ENCODE peak calls at places on chromosomes 13 and 19, in five cellular contexts. One of them, this sample, is unnamed.

GRCh38 chr13:48570225-48570828 is 37.4 kb upstream of the RCBTB2 start:
- DNase-seq in K562: no peak
- DNase-seq in HepG2: no peak
- DNase-seq in GM12878: no peak
- DNase-seq in IMR-90: no peak
- DNase-seq in this sample: no peak

GRCh38 chr19:38742296-38742695 is 2.0 kb downstream of the CAPN12 start:
- DNase-seq in K562: no peak
- DNase-seq in HepG2: no peak
- DNase-seq in GM12878: no peak
- DNase-seq in IMR-90: no peak
- DNase-seq in this sample: no peak

GRCh38 chr19:40381321-40381720 is 8.7 kb downstream of the HIPK4 start:
- DNase-seq in K562: no peak
- DNase-seq in HepG2: no peak
- DNase-seq in GM12878: no peak
- DNase-seq in IMR-90: no peak
- DNase-seq in this sample: peak; percentile 33

GRCh38 chr13:97502192-97502591 is 68.2 kb downstream of the RAP2A start:
- DNase-seq in K562: no peak
- DNase-seq in HepG2: no peak
- DNase-seq in GM12878: no peak
- DNase-seq in IMR-90: peak; percentile 11
- DNase-seq in this sample: no peak

GRCh38 chr19:4861147-4861546 is 6.3 kb downstream of the PLIN3 start:
- DNase-seq in K562: peak; percentile 13
- DNase-seq in HepG2: no peak
- DNase-seq in GM12878: no peak
- DNase-seq in IMR-90: no peak
- DNase-seq in this sample: no peak

GRCh38 chr13:48746816-48747215 is 93.1 kb downstream of the CYSLTR2 start:
- DNase-seq in K562: no peak
- DNase-seq in HepG2: no peak
- DNase-seq in GM12878: no peak
- DNase-seq in IMR-90: no peak
- DNase-seq in this sample: no peak

GRCh38 chr19:2627855-2628254 is 74.6 kb downstream of the GNG7 start:
- DNase-seq in K562: no peak
- DNase-seq in HepG2: no peak
- DNase-seq in GM12878: no peak
- DNase-seq in IMR-90: peak; percentile 49
- DNase-seq in this sample: no peak

GRCh38 chr13:75432045-75432444 is 49.9 kb downstream of the TBC1D4 start:
- DNase-seq in K562: no peak
- DNase-seq in HepG2: peak; percentile 36
- DNase-seq in GM12878: no peak
- DNase-seq in IMR-90: peak; percentile 18
- DNase-seq in this sample: no peak

GRCh38 chr19:48678201-48678600 is 5.4 kb upstream of the NTN5 start:
- DNase-seq in K562: peak; percentile 82
- DNase-seq in HepG2: no peak
- DNase-seq in GM12878: no peak
- DNase-seq in IMR-90: no peak
- DNase-seq in this sample: no peak

GRCh38 chr13:51765142-51765515 is 38.8 kb downstream of the DHRS12 start:
- DNase-seq in K562: no peak
- DNase-seq in HepG2: no peak
- DNase-seq in GM12878: no peak
- DNase-seq in IMR-90: no peak
- DNase-seq in this sample: no peak

GRCh38 chr19:41886761-41887710 is 4.1 kb downstream of the ARHGEF1 start:
- DNase-seq in K562: no peak
- DNase-seq in HepG2: no peak
- DNase-seq in GM12878: no peak
- DNase-seq in IMR-90: no peak
- DNase-seq in this sample: no peak

GRCh38 chr19:42254083-42254849 is 662 bp downstream of the ERF start:
- DNase-seq in K562: peak; percentile 71
- DNase-seq in HepG2: peak; percentile 76
- DNase-seq in GM12878: no peak
- DNase-seq in IMR-90: peak; percentile 32
- DNase-seq in this sample: peak; percentile 79

GRCh38 chr19:8575467-8575997 is 1.7 kb downstream of the MYO1F start:
- DNase-seq in K562: no peak
- DNase-seq in HepG2: no peak
- DNase-seq in GM12878: no peak
- DNase-seq in IMR-90: peak; percentile 35
- DNase-seq in this sample: no peak

GRCh38 chr19:42032428-42032827 is 37.6 kb downstream of the GRIK5 start:
- DNase-seq in K562: no peak
- DNase-seq in HepG2: no peak
- DNase-seq in GM12878: no peak
- DNase-seq in IMR-90: no peak
- DNase-seq in this sample: no peak

GRCh38 chr13:20125129-20125782 is 35.6 kb downstream of the GJA3 start:
- DNase-seq in K562: no peak
- DNase-seq in HepG2: no peak
- DNase-seq in GM12878: no peak
- DNase-seq in IMR-90: peak; percentile 69
- DNase-seq in this sample: no peak

GRCh38 chr13:59111711-59112110 is 1052.0 kb downstream of the DIAPH3 start:
- DNase-seq in K562: no peak
- DNase-seq in HepG2: no peak
- DNase-seq in GM12878: no peak
- DNase-seq in IMR-90: peak; percentile 86
- DNase-seq in this sample: no peak

GRCh38 chr13:64305246-64305645 is 2889.6 kb upstream of the PCDH20 start:
- DNase-seq in K562: no peak
- DNase-seq in HepG2: no peak
- DNase-seq in GM12878: no peak
- DNase-seq in IMR-90: peak; percentile 58
- DNase-seq in this sample: no peak

GRCh38 chr13:29573190-29573589 is 22.3 kb downstream of the SLC7A1 start:
- DNase-seq in K562: no peak
- DNase-seq in HepG2: no peak
- DNase-seq in GM12878: no peak
- DNase-seq in IMR-90: peak; percentile 39
- DNase-seq in this sample: no peak

GRCh38 chr13:51488212-51488611 is 35.4 kb upstream of the INTS6 start:
- DNase-seq in K562: no peak
- DNase-seq in HepG2: no peak
- DNase-seq in GM12878: no peak
- DNase-seq in IMR-90: no peak
- DNase-seq in this sample: no peak

GRCh38 chr13:112968910-112969691 is at the start of gene MCF2L:
- DNase-seq in K562: no peak
- DNase-seq in HepG2: peak; percentile 56
- DNase-seq in GM12878: no peak
- DNase-seq in IMR-90: peak; percentile 31
- DNase-seq in this sample: peak; percentile 93

GRCh38 chr19:48874309-48875135 is 2.3 kb downstream of the PPP1R15A start:
- DNase-seq in K562: peak; percentile 52
- DNase-seq in HepG2: no peak
- DNase-seq in GM12878: no peak
- DNase-seq in IMR-90: peak; percentile 80
- DNase-seq in this sample: no peak

GRCh38 chr19:54393381-54393780 is 21.9 kb upstream of the TTYH1 start:
- DNase-seq in K562: no peak
- DNase-seq in HepG2: no peak
- DNase-seq in GM12878: no peak
- DNase-seq in IMR-90: no peak
- DNase-seq in this sample: no peak

GRCh38 chr13:38535271-38535670 is 151.6 kb upstream of the FREM2 start:
- DNase-seq in K562: no peak
- DNase-seq in HepG2: no peak
- DNase-seq in GM12878: no peak
- DNase-seq in IMR-90: no peak
- DNase-seq in this sample: no peak

GRCh38 chr13:38537026-38537425 is 149.9 kb upstream of the FREM2 start:
- DNase-seq in K562: no peak
- DNase-seq in HepG2: no peak
- DNase-seq in GM12878: no peak
- DNase-seq in IMR-90: no peak
- DNase-seq in this sample: no peak

GRCh38 chr13:38542601-38543000 is 144.3 kb upstream of the FREM2 start:
- DNase-seq in K562: no peak
- DNase-seq in HepG2: no peak
- DNase-seq in GM12878: no peak
- DNase-seq in IMR-90: no peak
- DNase-seq in this sample: no peak

GRCh38 chr13:38539632-38540031 is 147.2 kb upstream of the FREM2 start:
- DNase-seq in K562: no peak
- DNase-seq in HepG2: no peak
- DNase-seq in GM12878: no peak
- DNase-seq in IMR-90: no peak
- DNase-seq in this sample: no peak

GRCh38 chr13:38538412-38538811 is 148.5 kb upstream of the FREM2 start:
- DNase-seq in K562: no peak
- DNase-seq in HepG2: no peak
- DNase-seq in GM12878: no peak
- DNase-seq in IMR-90: no peak
- DNase-seq in this sample: no peak
- TF ChIP-seq MXI1 in K562: no peak
- TF ChIP-seq MXI1 in HepG2: no peak
- TF ChIP-seq MXI1 in GM12878: no peak
- TF ChIP-seq MXI1 in IMR-90: no peak
- TF ChIP-seq MXI1 in this sample: no peak

GRCh38 chr13:42040730-42041016 is 7.8 kb upstream of the DGKH start:
- DNase-seq in K562: no peak
- DNase-seq in HepG2: no peak
- DNase-seq in GM12878: no peak
- DNase-seq in IMR-90: no peak
- DNase-seq in this sample: no peak

GRCh38 chr13:42038661-42039456 is 9.6 kb upstream of the DGKH start:
- DNase-seq in K562: no peak
- DNase-seq in HepG2: no peak
- DNase-seq in GM12878: no peak
- DNase-seq in IMR-90: peak; percentile 28
- DNase-seq in this sample: no peak

GRCh38 chr13:42039946-42040729 is 8.3 kb upstream of the DGKH start:
- DNase-seq in K562: peak; percentile 89
- DNase-seq in HepG2: no peak
- DNase-seq in GM12878: peak; percentile 25
- DNase-seq in IMR-90: peak; percentile 86
- DNase-seq in this sample: peak; percentile 99

GRCh38 chr13:42041017-42041683 is 7.3 kb upstream of the DGKH start:
- DNase-seq in K562: peak; percentile 22
- DNase-seq in HepG2: no peak
- DNase-seq in GM12878: peak; percentile 11
- DNase-seq in IMR-90: peak; percentile 44
- DNase-seq in this sample: peak; percentile 76

GRCh38 chr13:42039457-42039945 is 8.9 kb upstream of the DGKH start:
- DNase-seq in K562: peak; percentile 5
- DNase-seq in HepG2: no peak
- DNase-seq in GM12878: peak; percentile 21
- DNase-seq in IMR-90: no peak
- DNase-seq in this sample: peak; percentile 24
- TF ChIP-seq RFX5 in K562: no peak
- TF ChIP-seq RFX5 in HepG2: no peak
- TF ChIP-seq RFX5 in GM12878: no peak
- TF ChIP-seq RFX5 in IMR-90: no peak
- TF ChIP-seq RFX5 in this sample: no peak

DNA sequence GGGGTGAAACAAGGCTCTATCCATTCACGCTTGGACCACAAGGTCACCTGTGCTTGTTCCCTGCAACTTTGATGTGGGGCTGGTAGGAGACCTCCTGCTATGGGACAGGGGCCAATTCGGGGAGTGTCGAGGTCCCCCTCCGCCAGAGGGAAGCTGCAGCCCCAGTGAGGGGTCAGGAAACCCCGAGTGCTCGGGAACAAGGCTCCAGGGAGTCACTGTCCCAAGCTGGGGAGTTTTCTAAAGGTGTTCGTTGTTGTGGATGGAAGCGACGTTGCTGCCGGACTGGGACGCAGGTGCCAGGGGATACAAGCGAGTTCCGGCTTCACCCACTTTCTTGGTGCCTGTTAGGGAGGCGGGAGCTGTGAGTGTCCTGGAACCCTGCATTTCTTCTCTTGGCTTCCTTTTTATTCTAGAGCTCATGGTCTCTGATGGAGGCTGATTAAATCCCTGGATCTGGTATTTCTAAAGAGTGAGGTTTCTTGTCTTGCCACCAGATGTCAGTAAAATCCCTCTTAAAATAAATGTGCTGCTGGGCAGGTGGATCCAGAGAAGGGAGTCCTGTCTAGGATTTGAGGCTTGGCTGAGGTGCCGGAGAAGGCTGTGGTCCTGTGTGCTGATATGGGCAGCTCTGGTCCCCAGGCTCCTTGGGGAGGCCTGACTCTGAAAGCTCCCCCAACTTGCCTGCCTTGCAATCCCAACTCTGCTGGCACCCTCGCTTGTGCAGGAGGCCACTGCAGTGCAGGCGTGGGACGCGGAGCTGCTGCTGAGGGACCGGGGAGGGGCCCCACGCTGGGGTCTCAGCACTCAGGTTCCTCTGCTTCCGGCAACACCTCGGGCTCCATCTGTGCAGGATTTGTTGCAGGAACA is 153.9 kb downstream of the TEX29 start:
- DNase-seq in K562: peak; percentile 19
- DNase-seq in HepG2: peak; percentile 18
- DNase-seq in GM12878: no peak
- DNase-seq in IMR-90: peak; percentile 35
- DNase-seq in this sample: peak; percentile 75
- TF ChIP-seq MXI1 in K562: no peak
- TF ChIP-seq MXI1 in HepG2: no peak
- TF ChIP-seq MXI1 in GM12878: no peak
- TF ChIP-seq MXI1 in IMR-90: no peak
- TF ChIP-seq MXI1 in this sample: no peak

GRCh38 chr13:102598061-102598460 is 1.3 kb downstream of the TPP2 start:
- DNase-seq in K562: no peak
- DNase-seq in HepG2: no peak
- DNase-seq in GM12878: no peak
- DNase-seq in IMR-90: peak; percentile 6
- DNase-seq in this sample: peak; percentile 16
- TF ChIP-seq RFX5 in K562: no peak
- TF ChIP-seq RFX5 in HepG2: no peak
- TF ChIP-seq RFX5 in GM12878: no peak
- TF ChIP-seq RFX5 in IMR-90: no peak
- TF ChIP-seq RFX5 in this sample: no peak

DNA sequence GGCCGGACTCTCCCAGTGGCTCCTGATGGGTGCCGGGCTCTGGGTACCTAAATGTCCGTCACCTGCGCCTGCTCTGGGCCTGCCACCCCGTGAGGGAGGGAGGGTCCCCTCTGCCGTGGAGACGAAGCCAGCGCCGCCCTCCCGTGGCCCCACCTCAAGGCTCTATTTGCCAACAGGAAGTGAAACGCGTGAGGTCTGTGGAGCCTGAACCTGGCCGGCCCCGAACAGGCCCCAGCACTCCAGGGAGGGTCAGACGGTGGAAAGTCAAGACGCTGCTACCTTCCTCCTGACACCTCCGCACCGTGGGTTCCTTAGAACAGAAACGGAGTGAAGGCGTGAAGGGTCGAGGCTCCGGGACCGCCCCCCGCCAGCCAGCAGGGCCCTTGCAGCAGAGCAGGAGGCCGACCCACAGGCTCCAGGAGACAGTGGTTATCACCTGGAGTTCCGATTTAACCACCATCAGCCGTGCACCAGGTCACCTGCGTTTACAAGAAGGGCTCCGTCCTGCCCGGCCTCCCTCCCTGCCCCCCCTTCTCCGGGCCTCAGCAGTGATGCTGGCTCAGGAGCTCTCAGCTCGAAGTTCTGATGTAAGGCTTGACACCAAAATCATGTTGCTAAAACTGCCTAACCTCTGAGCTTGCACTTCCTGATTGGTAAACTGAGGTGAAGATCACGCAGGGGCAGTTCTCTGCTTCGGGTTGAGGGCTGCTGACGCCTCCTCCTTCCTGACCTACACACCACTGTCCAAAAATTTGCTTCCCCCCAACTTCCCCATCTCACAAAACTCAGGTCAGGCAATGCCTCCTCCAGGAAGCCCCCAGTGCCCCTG is 50.9 kb upstream of the C13orf46 start:
- DNase-seq in K562: no peak
- DNase-seq in HepG2: no peak
- DNase-seq in GM12878: no peak
- DNase-seq in IMR-90: no peak
- DNase-seq in this sample: no peak
- TF ChIP-seq MXI1 in K562: no peak
- TF ChIP-seq MXI1 in HepG2: no peak
- TF ChIP-seq MXI1 in GM12878: no peak
- TF ChIP-seq MXI1 in IMR-90: no peak
- TF ChIP-seq MXI1 in this sample: no peak